ENCODE peak calls at places on chromosomes 6 and 20, in ten cellular contexts. S is EL; P is T-helper 1 cell; M is stimulated activated CD8-positive, alpha-beta memory T cell treated with anti-CD3 and anti-CD28 coated beads, Interleukin-4, amount 100 ng/mL, for 24 hours; H is fibroblast of mammary gland; U is SW 1271; I is KBM-7; W is activated T-helper 2 cell treated with anti-CD3 and anti-CD28 coated beads, Interferon-gamma antibody, Interleukin-2, Interleukin-4, amounts not matched to agents 10 μg/mL and 5 μg/mL and 100 μg/mL, durations not matched to agents 14 hours and 24 hours and 36 hours; F is Calu3; Q is omental fat pad. L is an unnamed sample.

GRCh38 chr6:170545405-170545804 is 7.7 kb downstream of the PSMB1 start:
- DNase-seq in S (peak; percentile 11), P (no peak), M (no peak), H (no peak), U (no peak), I (no peak), W (no peak), F (no peak), Q (no peak), L (no peak)

GRCh38 chr20:16474342-16474741 is 98.9 kb downstream of the KIF16B start:
- DNase-seq in S (no peak), P (no peak), M (no peak), H (no peak), U (no peak), I (no peak), W (no peak), F (no peak), Q (no peak), L (no peak)

GRCh38 chr6:136994782-136995181 is 50.0 kb downstream of the IL20RA start:
- DNase-seq in S (no peak), P (no peak), M (no peak), H (no peak), U (no peak), I (no peak), W (no peak), F (no peak), Q (no peak), L (no peak)

GRCh38 chr20:55160996-55161395 is 685.6 kb downstream of the DOK5 start:
- DNase-seq in S (no peak), P (no peak), M (no peak), H (peak; percentile 92), U (no peak), I (no peak), W (no peak), F (no peak), Q (no peak), L (peak; percentile 38)

GRCh38 chr20:58598271-58599015 is 52.6 kb upstream of the STX16 start:
- DNase-seq in S (peak; percentile 22), P (no peak), M (no peak), H (peak; percentile 69), U (no peak), I (no peak), W (no peak), F (no peak), Q (no peak), L (no peak)

GRCh38 chr6:142167472-142167871 is 20.4 kb downstream of the VTA1 start:
- DNase-seq in S (no peak), P (no peak), M (no peak), H (no peak), U (no peak), I (no peak), W (no peak), F (no peak), Q (no peak), L (no peak)

GRCh38 chr6:37585937-37586336 is 86.2 kb upstream of the CCDC167 start:
- DNase-seq in S (no peak), P (no peak), M (no peak), H (no peak), U (no peak), I (no peak), W (no peak), F (no peak), Q (no peak), L (no peak)

GRCh38 chr6:129732542-129732941 is 22.6 kb upstream of the ARHGAP18 start:
- DNase-seq in S (no peak), P (no peak), M (no peak), H (no peak), U (no peak), I (no peak), W (no peak), F (no peak), Q (no peak), L (no peak)

GRCh38 chr6:162181741-162182401 is 545.7 kb downstream of the PRKN start:
- DNase-seq in S (no peak), P (no peak), M (no peak), H (peak; percentile 58), U (no peak), I (peak; percentile 10), W (no peak), F (no peak), Q (no peak), L (no peak)

GRCh38 chr6:34945317-34945716 is 56.3 kb downstream of the ANKS1A start:
- DNase-seq in S (no peak), P (no peak), M (no peak), H (no peak), U (no peak), I (no peak), W (no peak), F (no peak), Q (no peak), L (no peak)

GRCh38 chr6:408599-409102 is 17.1 kb downstream of the IRF4 start:
- DNase-seq in S (peak; percentile 12), P (no peak), M (no peak), H (peak; percentile 47), U (peak; percentile 8), I (peak; percentile 93), W (no peak), F (no peak), Q (no peak), L (no peak)

L was measured in kidney epithelial cell.